ENCODE peak calls at places on chromosomes 3 and 15, in seven cellular contexts. C, M, R, D, G, Q and X are unnamed samples.

GRCh38 chr3:65005481-65005880 is 317.7 kb upstream of the ADAMTS9 start:
- DNase-seq in D (no peak), C (no peak), G (no peak), Q (no peak), M (no peak), R (no peak), X (no peak)

GRCh38 chr3:50147861-50148260 is 7.3 kb upstream of the SEMA3F start:
- DNase-seq in C (no peak), G (no peak), Q (no peak), R (no peak), M (no peak), D (no peak), X (peak; percentile 90)

GRCh38 chr15:29104566-29104880 is 165.1 kb downstream of the NSMCE3 start:
- DNase-seq in D (no peak), G (no peak), C (no peak), Q (no peak), R (no peak), M (no peak), X (no peak)

GRCh38 chr3:111739241-111739952 is 119.7 kb upstream of the PHLDB2 start:
- DNase-seq in C (peak; percentile 86), R (peak; percentile 85), G (no peak), D (no peak), Q (peak; percentile 91), M (no peak), X (no peak)

GRCh38 chr3:44128057-44128775 is 113.5 kb upstream of the TOPAZ1 start:
- DNase-seq in M (peak; percentile 84), Q (no peak), C (no peak), G (no peak), R (no peak), D (no peak), X (no peak)

GRCh38 chr3:119289371-119289770 is 4.8 kb upstream of the ARHGAP31 start:
- DNase-seq in C (no peak), Q (no peak), R (no peak), G (no peak), D (no peak), M (no peak), X (no peak)

GRCh38 chr15:64356443-64357040 is 569 bp upstream of the CSNK1G1 start:
- DNase-seq in R (peak; percentile 90), G (no peak), M (no peak), C (peak; percentile 61), D (no peak), Q (peak; percentile 73), X (peak; percentile 75)

GRCh38 chr3:56630966-56631365 is 52.1 kb downstream of the TASOR start:
- DNase-seq in M (no peak), G (no peak), R (no peak), Q (no peak), C (no peak), D (no peak), X (no peak)

GRCh38 chr3:66048051-66048395 is 9.3 kb upstream of the MAGI1 start:
- DNase-seq in R (no peak), D (no peak), C (no peak), M (no peak), G (no peak), Q (no peak), X (no peak)

GRCh38 chr3:141457624-141458236 is 29.1 kb upstream of the RASA2 start:
- DNase-seq in M (no peak), G (no peak), R (no peak), C (no peak), D (no peak), Q (peak; percentile 75), X (no peak)

GRCh38 chr3:37402351-37402750 is 228.0 kb upstream of the LRRFIP2 start:
- DNase-seq in C (no peak), G (no peak), M (no peak), R (no peak), Q (no peak), D (no peak), X (no peak)

GRCh38 chr15:99651023-99651807 is 82.0 kb downstream of the LYSMD4 start:
- DNase-seq in G (no peak), D (no peak), Q (no peak), M (no peak), R (peak; percentile 8), C (no peak), X (no peak)

GRCh38 chr3:152339881-152340505 is 71.3 kb downstream of the MBNL1 start:
- DNase-seq in Q (no peak), M (no peak), D (no peak), C (no peak), R (no peak), G (no peak), X (no peak)

GRCh38 chr3:161266731-161267150 is 45.6 kb downstream of the NMD3 start:
- DNase-seq in R (peak; percentile 22), D (no peak), Q (peak; percentile 43), M (no peak), C (no peak), G (no peak), X (no peak)

GRCh38 chr15:41951571-41951970 is 20.8 kb downstream of the EHD4 start:
- DNase-seq in C (no peak), D (no peak), M (no peak), G (no peak), Q (no peak), R (no peak), X (no peak)

GRCh38 chr15:41952003-41952563 is 20.3 kb downstream of the EHD4 start:
- DNase-seq in Q (no peak), M (no peak), C (no peak), G (no peak), D (no peak), R (no peak), X (no peak)

GRCh38 chr15:41955100-41955499 is 17.3 kb downstream of the EHD4 start:
- DNase-seq in M (no peak), G (no peak), D (no peak), R (no peak), Q (no peak), C (no peak), X (no peak)

GRCh38 chr15:41955807-41956525 is 16.4 kb downstream of the EHD4 start:
- DNase-seq in D (no peak), R (no peak), M (peak; percentile 67), G (no peak), Q (peak; percentile 34), C (no peak), X (no peak)

DNA sequence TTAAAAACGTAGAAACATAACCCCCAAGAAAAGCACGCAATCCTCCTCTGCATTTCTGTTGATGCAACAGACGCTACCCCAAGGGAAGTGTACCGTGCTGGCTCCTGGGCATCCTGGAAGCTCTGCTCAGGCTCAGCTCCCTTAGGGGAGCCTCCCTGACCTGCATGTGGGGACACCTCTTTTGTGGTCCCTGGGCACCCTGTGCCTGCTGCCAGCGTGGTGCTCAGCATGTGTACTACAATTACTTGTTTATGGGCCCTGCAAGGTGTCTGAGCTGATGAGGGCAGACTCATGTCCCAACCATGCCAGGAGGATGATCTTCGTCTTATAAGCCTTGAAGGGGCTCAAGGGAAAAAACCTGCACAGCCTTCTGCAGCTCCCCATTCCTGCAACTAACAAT is 18.3 kb downstream of the EHD4 start:
- DNase-seq in D (no peak), C (no peak), G (no peak), M (no peak), R (no peak), Q (no peak), X (no peak)
- TF ChIP-seq REST in D (no peak), C (no peak), G (no peak), M (no peak), R (no peak), Q (no peak), X (no peak)

DNA sequence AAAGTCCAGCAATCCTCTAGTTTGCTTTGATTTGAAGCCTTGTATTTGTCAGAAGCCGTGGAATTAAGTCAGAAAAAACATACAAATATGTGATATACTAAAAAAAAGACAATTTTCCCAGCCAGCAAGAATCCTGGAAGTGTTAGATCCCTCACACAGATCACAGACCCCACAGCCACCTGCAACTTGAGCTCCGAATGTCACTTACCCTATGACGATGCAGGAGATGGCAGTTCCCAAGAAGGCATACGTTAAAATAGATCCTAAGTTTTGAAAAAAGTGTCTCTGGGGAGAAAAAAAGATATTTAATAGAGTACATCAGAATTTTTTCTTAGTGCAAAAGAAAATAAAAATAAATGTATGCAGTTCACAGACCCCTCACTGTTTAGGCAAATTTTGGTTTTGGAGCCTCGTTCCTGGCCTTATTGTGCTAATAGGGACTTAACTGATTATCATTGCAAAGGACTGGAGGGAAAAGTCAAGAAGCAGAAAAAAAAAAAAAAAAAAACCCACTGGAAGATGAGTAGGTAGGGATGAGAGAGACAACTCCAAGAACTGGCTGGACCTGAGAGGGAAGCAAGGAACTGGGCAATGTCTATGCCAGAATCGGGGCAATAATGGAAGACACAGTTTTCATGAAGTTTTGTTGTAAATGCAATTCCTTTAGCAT is 53.3 kb downstream of the SLC9A9 start:
- DNase-seq in M (no peak), Q (no peak), G (no peak), C (no peak), R (no peak), D (no peak), X (no peak)
- H3K4me2 ChIP-seq in M (peak overlapping the region; percentile 41), Q (no peak overlapping the region), G (no peak overlapping the region), C (no peak overlapping the region), R (no peak overlapping the region), D (no peak overlapping the region), X (no peak overlapping the region)

DNA sequence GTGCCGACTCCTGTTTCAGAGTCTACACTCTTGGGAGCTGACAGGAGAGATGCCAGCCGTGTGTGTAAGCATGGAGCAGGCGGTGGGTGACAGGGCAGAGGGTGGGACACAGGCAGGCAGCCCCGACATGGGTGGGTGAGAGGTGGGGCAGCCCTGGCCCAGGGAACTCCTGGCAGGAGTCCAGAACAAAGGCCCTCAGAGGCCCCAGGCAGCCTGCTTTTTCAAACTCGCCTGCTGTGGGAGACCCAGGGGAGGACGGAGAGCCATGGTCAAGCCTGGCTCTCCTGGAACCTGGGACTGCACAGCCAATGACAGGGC is 29.3 kb upstream of the SLC41A3 start:
- DNase-seq in D (no peak), R (no peak), C (no peak), M (no peak), Q (no peak), G (no peak), X (no peak)
- TF ChIP-seq REST in D (no peak), R (no peak), C (no peak), M (no peak), Q (no peak), G (no peak), X (no peak)

DNA sequence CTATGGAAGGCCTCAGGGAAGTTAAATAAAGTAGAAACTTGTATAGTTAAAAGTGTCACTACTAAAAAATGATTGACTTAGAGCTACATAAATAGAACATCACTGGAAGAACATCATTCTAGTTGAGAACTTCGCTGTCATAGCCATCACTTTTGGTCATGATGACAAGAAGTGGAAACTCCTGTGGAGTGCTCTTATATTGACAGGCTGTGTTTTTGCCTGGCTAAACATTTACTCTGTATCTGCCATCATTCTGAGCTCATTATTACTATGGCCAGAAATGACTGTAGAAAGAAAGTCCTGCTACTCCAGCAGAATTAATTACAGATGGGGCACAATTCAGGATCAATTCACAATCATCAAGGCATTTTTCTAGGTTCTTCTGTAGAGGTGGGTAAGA is 165.1 kb upstream of the GOLIM4 start:
- DNase-seq in R (no peak), D (no peak), Q (no peak), C (no peak), G (no peak), M (no peak), X (no peak)
- H3K4me2 ChIP-seq in R (no peak overlapping the region), D (no peak overlapping the region), Q (no peak overlapping the region), C (no peak overlapping the region), G (no peak overlapping the region), M (no peak overlapping the region), X (no peak overlapping the region)